ENCODE peak calls at places on chromosomes 6 and 20, in six cellular contexts. One of them, this sample, is unnamed.

GRCh38 chr6:99019341-99019740 is 71.6 kb upstream of the FBXL4 start:
- DNase-seq in fibroblast of lung: peak
- DNase-seq in upper lobe of left lung: no peak
- DNase-seq in HepG2: no peak
- DNase-seq in NCI-H1694 treated with DMSO at 0.1 percent for 48 hours: no peak
- DNase-seq in breast epithelium: no peak
- DNase-seq in this sample: no peak

GRCh38 chr6:7267521-7268091 is 45.4 kb downstream of the SSR1 start:
- DNase-seq in fibroblast of lung: peak
- DNase-seq in breast epithelium: peak
- DNase-seq in HepG2: peak
- DNase-seq in NCI-H1694 treated with DMSO at 0.1 percent for 48 hours: peak
- DNase-seq in upper lobe of left lung: no peak
- DNase-seq in this sample: peak

GRCh38 chr6:35686441-35686840 is 2.3 kb downstream of the FKBP5 start:
- DNase-seq in breast epithelium: no peak
- DNase-seq in upper lobe of left lung: no peak
- DNase-seq in NCI-H1694 treated with DMSO at 0.1 percent for 48 hours: no peak
- DNase-seq in fibroblast of lung: no peak
- DNase-seq in HepG2: no peak
- DNase-seq in this sample: no peak

GRCh38 chr6:157813757-157814455 is 9.1 kb upstream of the SNX9 start:
- DNase-seq in NCI-H1694 treated with DMSO at 0.1 percent for 48 hours: no peak
- DNase-seq in fibroblast of lung: peak
- DNase-seq in HepG2: no peak
- DNase-seq in upper lobe of left lung: no peak
- DNase-seq in breast epithelium: no peak
- DNase-seq in this sample: no peak

GRCh38 chr20:45935416-45936046 is 1.0 kb downstream of the PCIF1 start:
- DNase-seq in fibroblast of lung: no peak
- DNase-seq in breast epithelium: no peak
- DNase-seq in NCI-H1694 treated with DMSO at 0.1 percent for 48 hours: no peak
- DNase-seq in upper lobe of left lung: no peak
- DNase-seq in HepG2: no peak
- DNase-seq in this sample: no peak

GRCh38 chr6:16681260-16681873 is 79.9 kb downstream of the ATXN1 start:
- DNase-seq in NCI-H1694 treated with DMSO at 0.1 percent for 48 hours: no peak
- DNase-seq in breast epithelium: no peak
- DNase-seq in fibroblast of lung: peak
- DNase-seq in upper lobe of left lung: no peak
- DNase-seq in HepG2: peak
- DNase-seq in this sample: peak

GRCh38 chr6:38501931-38502330 is 137.8 kb downstream of the BTBD9 start:
- DNase-seq in HepG2: no peak
- DNase-seq in fibroblast of lung: no peak
- DNase-seq in breast epithelium: no peak
- DNase-seq in NCI-H1694 treated with DMSO at 0.1 percent for 48 hours: peak
- DNase-seq in upper lobe of left lung: no peak
- DNase-seq in this sample: no peak

GRCh38 chr20:10201321-10201870 is 17.2 kb upstream of the SNAP25 start:
- DNase-seq in fibroblast of lung: peak
- DNase-seq in HepG2: no peak
- DNase-seq in breast epithelium: no peak
- DNase-seq in upper lobe of left lung: no peak
- DNase-seq in NCI-H1694 treated with DMSO at 0.1 percent for 48 hours: no peak
- DNase-seq in this sample: no peak

GRCh38 chr6:129104131-129104530 is 221.2 kb downstream of the LAMA2 start:
- DNase-seq in HepG2: no peak
- DNase-seq in fibroblast of lung: peak
- DNase-seq in breast epithelium: no peak
- DNase-seq in NCI-H1694 treated with DMSO at 0.1 percent for 48 hours: no peak
- DNase-seq in upper lobe of left lung: no peak
- DNase-seq in this sample: no peak

GRCh38 chr6:16243055-16243454 is 4.7 kb downstream of the GMPR start:
- DNase-seq in breast epithelium: peak
- DNase-seq in HepG2: no peak
- DNase-seq in upper lobe of left lung: no peak
- DNase-seq in fibroblast of lung: peak
- DNase-seq in NCI-H1694 treated with DMSO at 0.1 percent for 48 hours: no peak
- DNase-seq in this sample: no peak

GRCh38 chr6:38176797-38177751 is 357.5 kb downstream of the ZFAND3 start:
- DNase-seq in upper lobe of left lung: no peak
- DNase-seq in NCI-H1694 treated with DMSO at 0.1 percent for 48 hours: no peak
- DNase-seq in breast epithelium: no peak
- DNase-seq in HepG2: peak
- DNase-seq in fibroblast of lung: no peak
- DNase-seq in this sample: peak

GRCh38 chr6:163415620-163416379 is 1.3 kb downstream of the QKI start:
- DNase-seq in NCI-H1694 treated with DMSO at 0.1 percent for 48 hours: no peak
- DNase-seq in HepG2: peak
- DNase-seq in fibroblast of lung: peak
- DNase-seq in upper lobe of left lung: peak
- DNase-seq in breast epithelium: no peak
- DNase-seq in this sample: peak

GRCh38 chr6:10082385-10082784 is 332.5 kb downstream of the TFAP2A start:
- DNase-seq in HepG2: no peak
- DNase-seq in breast epithelium: no peak
- DNase-seq in NCI-H1694 treated with DMSO at 0.1 percent for 48 hours: no peak
- DNase-seq in upper lobe of left lung: no peak
- DNase-seq in fibroblast of lung: no peak
- DNase-seq in this sample: no peak

GRCh38 chr20:52426856-52427255 is 235.3 kb upstream of the ZFP64 start:
- DNase-seq in HepG2: no peak
- DNase-seq in fibroblast of lung: no peak
- DNase-seq in NCI-H1694 treated with DMSO at 0.1 percent for 48 hours: no peak
- DNase-seq in breast epithelium: no peak
- DNase-seq in upper lobe of left lung: no peak
- DNase-seq in this sample: no peak

GRCh38 chr20:61699184-61700066 is 366.3 kb downstream of the TAF4 start:
- DNase-seq in fibroblast of lung: peak
- DNase-seq in NCI-H1694 treated with DMSO at 0.1 percent for 48 hours: no peak
- DNase-seq in HepG2: no peak
- DNase-seq in breast epithelium: no peak
- DNase-seq in upper lobe of left lung: no peak
- DNase-seq in this sample: no peak

GRCh38 chr20:38098952-38099351 is 65.4 kb downstream of the RPRD1B start:
- DNase-seq in NCI-H1694 treated with DMSO at 0.1 percent for 48 hours: no peak
- DNase-seq in breast epithelium: no peak
- DNase-seq in upper lobe of left lung: no peak
- DNase-seq in fibroblast of lung: no peak
- DNase-seq in HepG2: no peak
- DNase-seq in this sample: no peak

GRCh38 chr6:169891846-169892245 is 140.4 kb downstream of the ERMARD start:
- DNase-seq in upper lobe of left lung: no peak
- DNase-seq in HepG2: no peak
- DNase-seq in NCI-H1694 treated with DMSO at 0.1 percent for 48 hours: no peak
- DNase-seq in fibroblast of lung: no peak
- DNase-seq in breast epithelium: no peak
- DNase-seq in this sample: no peak

GRCh38 chr6:29748391-29749352 is 25.4 kb downstream of the HLA-F start:
- DNase-seq in fibroblast of lung: peak
- DNase-seq in upper lobe of left lung: peak
- DNase-seq in NCI-H1694 treated with DMSO at 0.1 percent for 48 hours: no peak
- DNase-seq in HepG2: peak
- DNase-seq in breast epithelium: peak
- DNase-seq in this sample: peak

GRCh38 chr6:132161283-132161682 is 210.1 kb upstream of the CCN2 start:
- DNase-seq in HepG2: peak
- DNase-seq in fibroblast of lung: peak
- DNase-seq in NCI-H1694 treated with DMSO at 0.1 percent for 48 hours: no peak
- DNase-seq in breast epithelium: no peak
- DNase-seq in upper lobe of left lung: no peak
- DNase-seq in this sample: peak

GRCh38 chr6:35449287-35449881 is 2.8 kb upstream of the FANCE start:
- DNase-seq in NCI-H1694 treated with DMSO at 0.1 percent for 48 hours: peak
- DNase-seq in HepG2: peak
- DNase-seq in breast epithelium: no peak
- DNase-seq in upper lobe of left lung: no peak
- DNase-seq in fibroblast of lung: peak
- DNase-seq in this sample: peak

GRCh38 chr6:107185570-107185969 is 70.3 kb upstream of the BEND3 start:
- DNase-seq in fibroblast of lung: peak
- DNase-seq in HepG2: peak
- DNase-seq in NCI-H1694 treated with DMSO at 0.1 percent for 48 hours: peak
- DNase-seq in breast epithelium: no peak
- DNase-seq in upper lobe of left lung: no peak
- DNase-seq in this sample: peak

GRCh38 chr20:43015566-43015965 is 174.1 kb downstream of the PTPRT start:
- DNase-seq in HepG2: no peak
- DNase-seq in upper lobe of left lung: no peak
- DNase-seq in fibroblast of lung: no peak
- DNase-seq in breast epithelium: no peak
- DNase-seq in NCI-H1694 treated with DMSO at 0.1 percent for 48 hours: no peak
- DNase-seq in this sample: no peak

GRCh38 chr20:54070187-54070987 is at the start of gene BCAS1:
- DNase-seq in breast epithelium: peak
- DNase-seq in NCI-H1694 treated with DMSO at 0.1 percent for 48 hours: no peak
- DNase-seq in upper lobe of left lung: peak
- DNase-seq in HepG2: peak
- DNase-seq in fibroblast of lung: no peak
- DNase-seq in this sample: peak

GRCh38 chr20:46695888-46696287 is 6.6 kb upstream of the TP53RK start:
- DNase-seq in breast epithelium: no peak
- DNase-seq in HepG2: no peak
- DNase-seq in NCI-H1694 treated with DMSO at 0.1 percent for 48 hours: no peak
- DNase-seq in upper lobe of left lung: no peak
- DNase-seq in fibroblast of lung: peak
- DNase-seq in this sample: peak

GRCh38 chr20:47704746-47705496 is 80.4 kb downstream of the SULF2 start:
- DNase-seq in NCI-H1694 treated with DMSO at 0.1 percent for 48 hours: peak
- DNase-seq in fibroblast of lung: peak
- DNase-seq in upper lobe of left lung: no peak
- DNase-seq in breast epithelium: no peak
- DNase-seq in HepG2: no peak
- DNase-seq in this sample: no peak

GRCh38 chr6:140371360-140371870 is 997.0 kb upstream of the CITED2 start:
- DNase-seq in HepG2: no peak
- DNase-seq in upper lobe of left lung: no peak
- DNase-seq in NCI-H1694 treated with DMSO at 0.1 percent for 48 hours: no peak
- DNase-seq in fibroblast of lung: no peak
- DNase-seq in breast epithelium: no peak
- DNase-seq in this sample: no peak

GRCh38 chr6:116073765-116074450 is 13.2 kb upstream of the FRK start:
- DNase-seq in HepG2: peak
- DNase-seq in breast epithelium: no peak
- DNase-seq in NCI-H1694 treated with DMSO at 0.1 percent for 48 hours: no peak
- DNase-seq in upper lobe of left lung: no peak
- DNase-seq in fibroblast of lung: peak
- DNase-seq in this sample: peak

GRCh38 chr20:44601801-44602204 is 19.4 kb downstream of the PKIG start:
- DNase-seq in fibroblast of lung: peak
- DNase-seq in NCI-H1694 treated with DMSO at 0.1 percent for 48 hours: no peak
- DNase-seq in breast epithelium: peak
- DNase-seq in upper lobe of left lung: no peak
- DNase-seq in HepG2: no peak
- DNase-seq in this sample: peak

GRCh38 chr6:51790946-51791345 is 296.5 kb downstream of the PKHD1 start:
- DNase-seq in NCI-H1694 treated with DMSO at 0.1 percent for 48 hours: no peak
- DNase-seq in breast epithelium: no peak
- DNase-seq in fibroblast of lung: no peak
- DNase-seq in upper lobe of left lung: no peak
- DNase-seq in HepG2: no peak
- DNase-seq in this sample: no peak

GRCh38 chr6:87699576-87699975 is 2.5 kb downstream of the AKIRIN2 start:
- DNase-seq in HepG2: no peak
- DNase-seq in NCI-H1694 treated with DMSO at 0.1 percent for 48 hours: no peak
- DNase-seq in upper lobe of left lung: no peak
- DNase-seq in fibroblast of lung: no peak
- DNase-seq in breast epithelium: no peak
- DNase-seq in this sample: no peak

GRCh38 chr6:148650941-148651540 is 95.8 kb upstream of the UST start:
- DNase-seq in breast epithelium: no peak
- DNase-seq in HepG2: no peak
- DNase-seq in NCI-H1694 treated with DMSO at 0.1 percent for 48 hours: no peak
- DNase-seq in upper lobe of left lung: no peak
- DNase-seq in fibroblast of lung: no peak
- DNase-seq in this sample: no peak

GRCh38 chr6:1872649-1873131 is 263.0 kb downstream of the FOXC1 start:
- DNase-seq in upper lobe of left lung: no peak
- DNase-seq in breast epithelium: no peak
- DNase-seq in NCI-H1694 treated with DMSO at 0.1 percent for 48 hours: peak
- DNase-seq in fibroblast of lung: peak
- DNase-seq in HepG2: no peak
- DNase-seq in this sample: peak

GRCh38 chr20:13554706-13555105 is 84.0 kb downstream of the TASP1 start:
- DNase-seq in HepG2: no peak
- DNase-seq in NCI-H1694 treated with DMSO at 0.1 percent for 48 hours: no peak
- DNase-seq in upper lobe of left lung: no peak
- DNase-seq in breast epithelium: no peak
- DNase-seq in fibroblast of lung: peak
- DNase-seq in this sample: no peak

GRCh38 chr6:20846602-20847028 is 312.4 kb downstream of the CDKAL1 start:
- DNase-seq in upper lobe of left lung: no peak
- DNase-seq in HepG2: no peak
- DNase-seq in NCI-H1694 treated with DMSO at 0.1 percent for 48 hours: no peak
- DNase-seq in fibroblast of lung: peak
- DNase-seq in breast epithelium: no peak
- DNase-seq in this sample: no peak

GRCh38 chr20:22703843-22704242 is 119.5 kb upstream of the FOXA2 start:
- DNase-seq in fibroblast of lung: no peak
- DNase-seq in NCI-H1694 treated with DMSO at 0.1 percent for 48 hours: no peak
- DNase-seq in HepG2: no peak
- DNase-seq in upper lobe of left lung: no peak
- DNase-seq in breast epithelium: no peak
- DNase-seq in this sample: no peak

GRCh38 chr20:21503345-21503744 is 10.5 kb downstream of the NKX2-2 start:
- DNase-seq in fibroblast of lung: peak
- DNase-seq in NCI-H1694 treated with DMSO at 0.1 percent for 48 hours: no peak
- DNase-seq in breast epithelium: no peak
- DNase-seq in HepG2: no peak
- DNase-seq in upper lobe of left lung: no peak
- DNase-seq in this sample: no peak

GRCh38 chr6:145310116-145310515 is 425.2 kb downstream of the EPM2A start:
- DNase-seq in fibroblast of lung: peak
- DNase-seq in HepG2: no peak
- DNase-seq in upper lobe of left lung: no peak
- DNase-seq in NCI-H1694 treated with DMSO at 0.1 percent for 48 hours: no peak
- DNase-seq in breast epithelium: no peak
- DNase-seq in this sample: no peak

This sample was measured in hepatocyte.